ENCODE peak calls at places on chromosomes 11 and 22, in nine cellular contexts. X is heart left ventricle; T is H9; C is right lobe of liver; L is CD8-positive, alpha-beta T cell; I is right atrium auricular region; M is body of pancreas; K is left ventricle myocardium inferior; W is fibroblast of lung. D is an unnamed sample.
A peak's percentile ranks its signal among the peaks of the same experiment; 100 is the strongest.

GRCh38 chr11:2816941-2817421 is 68.6 kb downstream of the CDKN1C start:
- DNase-seq in L (no peak), X (peak; percentile 49), T (no peak), C (peak; percentile 42), W (peak; percentile 85), M (no peak), K (peak; percentile 11), I (no peak), D (no peak)

GRCh38 chr11:118734031-118734430 is 54.6 kb upstream of the TREH start:
- DNase-seq in L (no peak), I (no peak), M (no peak), W (no peak), T (no peak), C (no peak), X (no peak), K (no peak), D (no peak)

GRCh38 chr11:116162541-116163230 is 610.1 kb downstream of the BUD13 start:
- DNase-seq in L (no peak), C (no peak), M (no peak), K (no peak), I (peak; percentile 56), X (no peak), W (no peak), T (peak; percentile 56), D (no peak)

GRCh38 chr11:34379081-34379480 is 21.3 kb upstream of the ABTB2 start:
- DNase-seq in X (no peak), C (no peak), W (peak; percentile 31), I (no peak), T (no peak), K (no peak), L (no peak), M (no peak), D (no peak)

GRCh38 chr22:42719656-42720262 is 911 bp downstream of the A4GALT start:
- DNase-seq in X (no peak), K (no peak), C (no peak), I (no peak), T (no peak), W (no peak), L (no peak), M (no peak), D (no peak)

GRCh38 chr11:1228183-1228821 is 5.4 kb downstream of the MUC5B start:
- DNase-seq in K (no peak), T (peak; percentile 30), L (no peak), X (peak; percentile 58), M (no peak), C (peak; percentile 50), I (no peak), W (no peak), D (peak; percentile 46)

GRCh38 chr22:23305922-23306374 is 125.6 kb downstream of the BCR start:
- DNase-seq in I (peak; percentile 92), L (no peak), W (peak; percentile 93), C (no peak), T (no peak), K (peak; percentile 79), X (peak; percentile 88), M (no peak), D (no peak)

GRCh38 chr11:128713595-128713994 is 19.7 kb downstream of the FLI1 start:
- DNase-seq in X (no peak), W (no peak), T (no peak), K (no peak), C (no peak), L (no peak), M (no peak), I (peak; percentile 48), D (no peak)

GRCh38 chr11:9688716-9689511 is 25.0 kb downstream of the SWAP70 start:
- DNase-seq in X (no peak), K (no peak), C (no peak), M (no peak), W (peak; percentile 61), T (no peak), I (no peak), L (no peak), D (peak; percentile 63)

GRCh38 chr22:25368271-25368670 is 148.8 kb downstream of the CRYBB2 start:
- DNase-seq in X (no peak), I (no peak), C (no peak), L (no peak), K (no peak), T (no peak), M (no peak), W (peak; percentile 73), D (no peak)

GRCh38 chr11:13260963-13261599 is 16.5 kb upstream of the BMAL1 start:
- DNase-seq in K (peak; percentile 21), M (no peak), T (no peak), L (no peak), C (no peak), W (peak; percentile 27), X (peak; percentile 66), I (no peak), D (no peak)

GRCh38 chr11:1872267-1872985 is 19.3 kb downstream of the PRR33 start:
- DNase-seq in C (peak; percentile 40), I (no peak), W (no peak), K (peak; percentile 20), L (no peak), T (no peak), M (no peak), X (no peak), D (no peak)

GRCh38 chr22:30668306-30668655 is 606 bp upstream of the DUSP18 start:
- DNase-seq in K (no peak), L (no peak), M (no peak), C (no peak), X (no peak), W (no peak), I (no peak), T (no peak), D (no peak)

GRCh38 chr11:45802531-45803317 is 2.2 kb upstream of the SLC35C1 start:
- DNase-seq in L (no peak), K (no peak), M (no peak), T (no peak), C (no peak), W (no peak), X (no peak), I (peak; percentile 52), D (no peak)

GRCh38 chr22:25013634-25014033 is 61.1 kb downstream of the KIAA1671 start:
- DNase-seq in C (no peak), X (no peak), K (peak; percentile 37), W (no peak), I (no peak), L (no peak), M (no peak), T (no peak), D (peak; percentile 62)

GRCh38 chr11:130999992-131000770 is 83.9 kb upstream of the SNX19 start:
- DNase-seq in M (no peak), T (no peak), K (no peak), L (no peak), I (no peak), W (peak; percentile 97), X (no peak), C (no peak), D (no peak)

GRCh38 chr22:31474743-31475142 is 14.9 kb downstream of the EIF4ENIF1 start:
- DNase-seq in T (no peak), X (no peak), L (no peak), C (no peak), W (peak; percentile 73), I (no peak), K (no peak), M (no peak), D (no peak)

GRCh38 chr11:56909563-56909962 is 79.2 kb upstream of the OR5AK2 start:
- DNase-seq in M (no peak), T (no peak), X (no peak), K (no peak), L (no peak), I (no peak), W (no peak), C (no peak), D (no peak)

GRCh38 chr11:396511-396947 is 2.5 kb downstream of the PKP3 start:
- DNase-seq in I (no peak), M (no peak), X (no peak), K (no peak), W (peak; percentile 33), C (no peak), T (no peak), L (no peak), D (no peak)

GRCh38 chr22:27318516-27318915 is 483.0 kb downstream of the MN1 start:
- DNase-seq in M (no peak), C (no peak), I (no peak), W (peak; percentile 35), L (no peak), K (peak; percentile 30), T (peak; percentile 7), X (no peak), D (no peak)
- H3K4me1 ChIP-seq in M (peaks cover 14% of the 10 kb centered on the region), C (no peaks in the 10 kb centered on the region), I (no peaks in the 10 kb centered on the region), W (no peaks in the 10 kb centered on the region), L (no peaks in the 10 kb centered on the region), K (peaks cover 12% of the 10 kb centered on the region), T (peaks cover 3% of the 10 kb centered on the region), X (no peaks in the 10 kb centered on the region), D (no peaks in the 10 kb centered on the region)

GRCh38 chr11:126991596-126991995 is 9.0 kb downstream of the KIRREL3 start:
- DNase-seq in K (no peak), T (no peak), X (no peak), W (no peak), L (no peak), I (no peak), M (no peak), C (no peak), D (no peak)
- H3K4me1 ChIP-seq in K (no peaks in the 10 kb centered on the region), T (no peaks in the 10 kb centered on the region), X (no peaks in the 10 kb centered on the region), W (peaks cover 42% of the 10 kb centered on the region), L (no peaks in the 10 kb centered on the region), I (no peaks in the 10 kb centered on the region), M (no peaks in the 10 kb centered on the region), C (no peaks in the 10 kb centered on the region), D (no peaks in the 10 kb centered on the region)

GRCh38 chr11:88064097-88064705 is 111.0 kb downstream of the RAB38 start:
- DNase-seq in M (no peak), C (no peak), L (no peak), I (no peak), K (no peak), W (no peak), T (no peak), X (no peak), D (no peak)
- H3K4me1 ChIP-seq in M (peaks cover 6% of the 10 kb centered on the region), C (no peaks in the 10 kb centered on the region), L (no peaks in the 10 kb centered on the region), I (no peaks in the 10 kb centered on the region), K (no peaks in the 10 kb centered on the region), W (no peaks in the 10 kb centered on the region), T (no peaks in the 10 kb centered on the region), X (no peaks in the 10 kb centered on the region), D (no peaks in the 10 kb centered on the region)

DNA sequence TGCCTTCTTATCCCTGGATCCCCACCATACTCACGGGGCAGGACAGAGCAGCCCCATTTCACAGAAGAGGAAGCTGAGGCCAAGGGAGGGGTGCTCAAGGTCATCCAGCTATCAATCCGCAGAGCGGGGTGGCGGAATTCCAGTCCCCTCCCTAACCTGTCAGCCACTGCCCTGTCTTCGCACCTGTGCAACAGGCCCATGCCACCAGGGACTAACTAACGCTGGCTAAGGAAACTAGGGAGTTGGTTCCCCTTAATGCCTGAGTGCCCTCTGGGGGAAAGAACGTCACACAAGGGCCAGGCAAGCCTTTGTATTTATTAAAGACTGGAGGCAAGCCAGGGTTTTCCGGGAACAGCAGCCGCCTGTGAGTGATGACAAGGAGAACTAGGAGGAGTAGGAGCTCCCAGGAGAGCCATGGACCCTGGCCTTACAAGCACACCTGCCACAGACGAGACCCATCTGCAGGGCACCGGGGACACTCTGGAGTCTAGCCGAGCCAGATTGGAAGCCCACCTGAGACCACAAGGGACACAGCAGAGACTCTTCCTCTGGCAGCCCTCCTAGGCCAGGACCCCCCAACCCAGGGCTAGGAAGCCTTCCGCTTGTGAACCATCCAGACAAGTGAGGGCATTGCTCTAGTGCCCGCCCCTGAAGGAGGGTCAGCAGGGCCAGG is 64.4 kb downstream of the MYH9 start:
- DNase-seq in K (peak; percentile 73), M (no peak), X (peak; percentile 76), W (peak; percentile 93), T (no peak), C (no peak), L (no peak), I (peak; percentile 93), D (no peak)
- H3K4me1 ChIP-seq in K (peaks cover 89% of the 10 kb centered on the region), M (peaks cover 21% of the 10 kb centered on the region), X (peaks cover 81% of the 10 kb centered on the region), W (peaks cover 56% of the 10 kb centered on the region), T (no peaks in the 10 kb centered on the region), C (no peaks in the 10 kb centered on the region), L (peaks cover 14% of the 10 kb centered on the region), I (no peaks in the 10 kb centered on the region), D (peaks cover 52% of the 10 kb centered on the region)

D was measured in Peyer's patch.